ENCODE peak calls at places on chromosomes 3 and 15, in nine cellular contexts. W, L, V, I, T, J, U, Z and G are unnamed samples. For H3K36me3, the result is how much of the 10 kb centered on the place peaks cover.

GRCh38 chr3:38029400-38030125 is at the start of gene PLCD1:
- DNase-seq in W (peak), L (peak), V (peak), I (no peak), T (peak), J (peak), U (peak), Z (peak), G (no peak)

GRCh38 chr15:74027688-74028087 is 33.2 kb downstream of the PML start:
- DNase-seq in W (no peak), L (no peak), V (no peak), I (no peak), T (no peak), J (no peak), U (no peak), Z (no peak), G (no peak)

GRCh38 chr3:106560451-106560966 is 691.7 kb upstream of the CBLB start:
- DNase-seq in W (no peak), L (no peak), V (no peak), I (no peak), T (no peak), J (no peak), U (no peak), Z (no peak), G (no peak)

GRCh38 chr15:39854161-39854560 is 65.9 kb downstream of the GPR176 start:
- DNase-seq in W (no peak), L (no peak), V (no peak), I (no peak), T (no peak), J (no peak), U (no peak), Z (no peak), G (no peak)

GRCh38 chr15:80507638-80508316 is 103.6 kb downstream of the ARNT2 start:
- DNase-seq in W (no peak), L (no peak), V (no peak), I (no peak), T (peak), J (no peak), U (no peak), Z (no peak), G (peak)

GRCh38 chr3:170078620-170079281 is 41.0 kb downstream of the GPR160 start:
- DNase-seq in W (no peak), L (peak), V (no peak), I (peak), T (no peak), J (no peak), U (peak), Z (peak), G (no peak)

GRCh38 chr3:54045416-54045815 is 76.9 kb upstream of the CACNA2D3 start:
- DNase-seq in W (no peak), L (no peak), V (no peak), I (no peak), T (no peak), J (no peak), U (no peak), Z (no peak), G (no peak)

GRCh38 chr15:60871731-60872130 is 357.4 kb downstream of the RORA start:
- DNase-seq in W (no peak), L (no peak), V (no peak), I (no peak), T (no peak), J (no peak), U (no peak), Z (no peak), G (no peak)

GRCh38 chr3:190701096-190701532 is 161.4 kb downstream of the GMNC start:
- DNase-seq in W (no peak), L (peak), V (peak), I (peak), T (peak), J (peak), U (peak), Z (peak), G (peak)

GRCh38 chr3:88509582-88509981 is 359.8 kb downstream of the C3orf38 start:
- DNase-seq in W (no peak), L (no peak), V (no peak), I (no peak), T (no peak), J (no peak), U (no peak), Z (no peak), G (no peak)

GRCh38 chr15:45456212-45457106 is 66.1 kb downstream of the SLC30A4 start:
- DNase-seq in W (no peak), L (peak), V (peak), I (peak), T (peak), J (peak), U (peak), Z (no peak), G (peak)

GRCh38 chr3:35602395-35602936 is 36.9 kb upstream of the ARPP21 start:
- DNase-seq in W (no peak), L (no peak), V (no peak), I (no peak), T (no peak), J (no peak), U (no peak), Z (no peak), G (no peak)

GRCh38 chr15:80988148-80988796 is 1.3 kb downstream of the MESD start:
- DNase-seq in W (no peak), L (no peak), V (no peak), I (no peak), T (no peak), J (no peak), U (no peak), Z (no peak), G (no peak)

GRCh38 chr3:114217266-114217665 is 20.1 kb downstream of the ZNF80 start:
- DNase-seq in W (no peak), L (no peak), V (no peak), I (no peak), T (no peak), J (no peak), U (no peak), Z (no peak), G (no peak)

GRCh38 chr15:73338058-73338457 is 30.7 kb downstream of the HCN4 start:
- DNase-seq in W (no peak), L (peak), V (no peak), I (no peak), T (no peak), J (no peak), U (no peak), Z (no peak), G (no peak)

GRCh38 chr3:46110701-46111493 is 83.6 kb upstream of the XCR1 start:
- DNase-seq in W (no peak), L (no peak), V (no peak), I (no peak), T (no peak), J (no peak), U (no peak), Z (no peak), G (peak)

GRCh38 chr3:71258116-71258515 is 325.4 kb downstream of the FOXP1 start:
- DNase-seq in W (no peak), L (no peak), V (no peak), I (no peak), T (no peak), J (no peak), U (no peak), Z (no peak), G (peak)

GRCh38 chr3:165641569-165642310 is 195.5 kb downstream of the BCHE start:
- DNase-seq in W (no peak), L (no peak), V (no peak), I (no peak), T (no peak), J (no peak), U (no peak), Z (no peak), G (no peak)

GRCh38 chr3:45218578-45219390 is 7.3 kb downstream of the TMEM158 start:
- DNase-seq in W (no peak), L (no peak), V (no peak), I (no peak), T (no peak), J (no peak), U (no peak), Z (no peak), G (peak)

GRCh38 chr3:122536634-122537033 is 21.9 kb upstream of the KPNA1 start:
- DNase-seq in W (no peak), L (no peak), V (no peak), I (no peak), T (no peak), J (no peak), U (peak), Z (no peak), G (no peak)

DNA sequence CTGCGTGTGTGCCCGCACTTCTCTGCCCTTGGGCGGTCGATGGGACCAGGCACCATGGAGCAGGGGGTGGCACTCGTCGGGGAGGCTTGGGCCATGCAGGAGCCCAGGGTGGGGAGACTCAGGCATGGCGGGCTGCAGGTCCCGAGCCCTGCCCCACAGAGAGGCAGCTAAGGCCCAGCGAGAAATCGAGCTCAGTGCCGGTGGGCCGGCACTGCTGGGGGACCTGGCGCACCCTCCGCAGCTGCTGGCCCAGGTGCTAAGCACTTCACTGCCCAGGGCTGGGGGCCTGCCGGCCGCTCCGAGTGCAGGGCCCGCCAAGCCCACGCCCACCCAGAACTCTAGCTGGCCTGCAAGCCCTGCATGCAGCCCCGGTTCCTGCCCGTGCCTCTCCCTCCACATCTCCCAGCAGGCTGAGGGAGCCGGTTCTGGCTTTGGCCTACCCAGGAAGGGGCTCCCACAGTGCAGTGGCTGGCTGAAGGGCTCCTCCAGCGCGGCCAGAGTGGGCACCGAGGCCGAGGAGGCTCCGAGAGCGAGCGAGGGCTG is 553 bp upstream of the RTP4 start:
- DNase-seq in W (peak), L (no peak), V (no peak), I (no peak), T (no peak), J (no peak), U (no peak), Z (no peak), G (no peak)
- H3K4me3 ChIP-seq in W (peak), L (no peak), V (peak), I (no peak), T (peak), J (peak), U (no peak), Z (no peak), G (peak)

GRCh38 chr15:90230610-90231009 is 3.1 kb downstream of the CIB1 start:
- DNase-seq in W (no peak), L (no peak), V (no peak), I (no peak), T (no peak), J (no peak), U (no peak), Z (no peak), G (no peak)
- H3K36me3 ChIP-seq in W (under half), L (under half), V (under half), I (under half), T (under half), J (half or more), U (under half), Z (under half), G (half or more)

GRCh38 chr15:71116366-71116765 is 1.1 kb downstream of the THSD4 start:
- DNase-seq in W (no peak), L (no peak), V (no peak), I (no peak), T (no peak), J (no peak), U (no peak), Z (peak), G (no peak)
- H3K4me3 ChIP-seq in W (peak), L (no peak), V (peak), I (no peak), T (peak), J (peak), U (peak), Z (peak), G (peak)

DNA sequence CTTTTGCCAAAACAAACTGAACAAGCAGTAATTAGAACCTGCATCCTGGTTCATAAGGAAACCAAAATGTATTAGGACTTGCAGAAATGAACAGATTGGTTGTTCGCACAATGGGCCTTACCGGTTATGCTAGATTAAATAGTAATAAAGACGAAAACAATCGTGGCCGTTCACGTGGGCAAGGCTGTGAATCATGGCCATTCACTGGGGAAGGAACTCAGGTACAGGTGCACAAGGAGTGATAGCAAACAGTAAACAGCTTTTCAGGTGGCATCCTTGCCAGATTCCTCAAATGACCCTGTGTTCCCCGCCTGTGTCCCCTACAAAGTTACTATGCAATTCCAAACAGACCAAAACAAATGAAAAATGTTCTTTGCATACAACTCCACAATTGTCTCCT is 8.2 kb downstream of the LRIG1 start:
- DNase-seq in W (no peak), L (peak), V (no peak), I (no peak), T (no peak), J (peak), U (no peak), Z (no peak), G (no peak)
- H3K36me3 ChIP-seq in W (under half), L (under half), V (under half), I (under half), T (under half), J (under half), U (under half), Z (under half), G (under half)